ENCODE peak calls at places on chromosomes 2 and 18, in seven cellular contexts. C is naive thymus-derived CD4-positive, alpha-beta T cell; Z is NCI-H345; R is mucosa of gallbladder; E is left cardiac atrium; N is activated CD4-positive, alpha-beta memory T cell treated with anti-CD3 and anti-CD28 coated beads for 36 hours; D is colonic mucosa. J is an unnamed sample.
A peak's percentile ranks its signal among the peaks of the same experiment; 100 is the strongest.

GRCh38 chr2:102187191-102188150 is 648 bp downstream of the IL1RL2 start:
- DNase-seq in C (peak; percentile 29), Z (no peak), R (peak; percentile 28), E (peak; percentile 71), N (peak; percentile 72), D (peak; percentile 60), J (peak; percentile 35)

GRCh38 chr2:40103590-40103989 is 324.5 kb upstream of the THUMPD2 start:
- DNase-seq in C (no peak), Z (no peak), R (no peak), E (no peak), N (no peak), D (no peak), J (no peak)

GRCh38 chr2:176242211-176242610 is 27.0 kb upstream of the MTX2 start:
- DNase-seq in C (no peak), Z (no peak), R (no peak), E (no peak), N (no peak), D (no peak), J (no peak)

GRCh38 chr2:57936216-57936615 is 110.4 kb upstream of the VRK2 start:
- DNase-seq in C (no peak), Z (no peak), R (no peak), E (no peak), N (no peak), D (no peak), J (no peak)

GRCh38 chr2:3307901-3308300 is 69.7 kb downstream of the EIPR1 start:
- DNase-seq in C (no peak), Z (no peak), R (no peak), E (no peak), N (no peak), D (no peak), J (no peak)

GRCh38 chr18:14747513-14748474 is at the start of gene ANKRD30B:
- DNase-seq in C (no peak), Z (no peak), R (no peak), E (no peak), N (no peak), D (no peak), J (peak; percentile 18)

GRCh38 chr2:116510117-116510671 is 1304.3 kb upstream of the DDX18 start:
- DNase-seq in C (no peak), Z (peak; percentile 69), R (no peak), E (no peak), N (no peak), D (no peak), J (no peak)

GRCh38 chr18:24071029-24071428 is 56.5 kb downstream of the TTC39C start:
- DNase-seq in C (no peak), Z (peak; percentile 4), R (no peak), E (no peak), N (no peak), D (no peak), J (no peak)

GRCh38 chr2:23597687-23598086 is 212.7 kb downstream of the KLHL29 start:
- DNase-seq in C (no peak), Z (no peak), R (no peak), E (no peak), N (no peak), D (no peak), J (no peak)

GRCh38 chr18:8469793-8470192 is 139.4 kb upstream of the RAB12 start:
- DNase-seq in C (no peak), Z (no peak), R (no peak), E (no peak), N (no peak), D (no peak), J (no peak)

GRCh38 chr2:204239756-204240155 is 303.2 kb downstream of the ICOS start:
- DNase-seq in C (no peak), Z (peak; percentile 41), R (no peak), E (no peak), N (no peak), D (no peak), J (no peak)

GRCh38 chr2:54880428-54880827 is 157.0 kb downstream of the EML6 start:
- DNase-seq in C (no peak), Z (no peak), R (no peak), E (no peak), N (no peak), D (no peak), J (no peak)

GRCh38 chr2:174176898-174177297 is 71.4 kb downstream of the OLA1 start:
- DNase-seq in C (no peak), Z (peak; percentile 37), R (no peak), E (no peak), N (no peak), D (no peak), J (no peak)

GRCh38 chr2:21317131-21317530 is 193.4 kb downstream of the TDRD15 start:
- DNase-seq in C (no peak), Z (peak; percentile 37), R (peak; percentile 47), E (peak; percentile 59), N (peak; percentile 38), D (peak; percentile 54), J (peak; percentile 70)

GRCh38 chr18:74496508-74497307 is 545 bp downstream of the CNDP2 start:
- DNase-seq in C (peak; percentile 38), Z (peak; percentile 27), R (peak; percentile 44), E (peak; percentile 75), N (peak; percentile 58), D (peak; percentile 72), J (peak; percentile 70)

GRCh38 chr2:151091583-151091982 is 170.1 kb downstream of the RBM43 start:
- DNase-seq in C (no peak), Z (no peak), R (no peak), E (no peak), N (no peak), D (no peak), J (no peak)

GRCh38 chr2:173171924-173172643 is 96.4 kb downstream of the MAP3K20 start:
- DNase-seq in C (no peak), Z (no peak), R (no peak), E (no peak), N (no peak), D (no peak), J (no peak)

GRCh38 chr2:137333386-137333972 is 568.1 kb downstream of the THSD7B start:
- DNase-seq in C (no peak), Z (no peak), R (no peak), E (no peak), N (no peak), D (no peak), J (no peak)

GRCh38 chr2:58107803-58108710 is 61.5 kb downstream of the VRK2 start:
- DNase-seq in C (no peak), Z (no peak), R (no peak), E (no peak), N (no peak), D (no peak), J (no peak)

GRCh38 chr2:238597638-238598528 is 171.2 kb downstream of the ASB1 start:
- DNase-seq in C (no peak), Z (no peak), R (no peak), E (no peak), N (no peak), D (no peak), J (no peak)

GRCh38 chr2:241255542-241256167 is 59.8 kb downstream of the HDLBP start:
- DNase-seq in C (no peak), Z (no peak), R (no peak), E (no peak), N (no peak), D (no peak), J (peak; percentile 48)

GRCh38 chr2:239202836-239203235 is 198.0 kb downstream of the HDAC4 start:
- DNase-seq in C (no peak), Z (no peak), R (no peak), E (no peak), N (no peak), D (no peak), J (peak; percentile 9)

GRCh38 chr18:3248062-3248669 is 565 bp downstream of the MYL12A start:
- DNase-seq in C (peak; percentile 27), Z (no peak), R (peak; percentile 28), E (no peak), N (no peak), D (no peak), J (no peak)

GRCh38 chr2:176638167-176639015 is 369.1 kb downstream of the MTX2 start:
- DNase-seq in C (peak; percentile 28), Z (peak; percentile 79), R (peak; percentile 49), E (peak; percentile 74), N (peak; percentile 65), D (peak; percentile 71), J (peak; percentile 75)

GRCh38 chr2:226692521-226693126 is 107.0 kb downstream of the IRS1 start:
- DNase-seq in C (no peak), Z (no peak), R (no peak), E (no peak), N (no peak), D (no peak), J (no peak)

GRCh38 chr2:161416633-161417427 is 733 bp downstream of the TBR1 start:
- DNase-seq in C (no peak), Z (no peak), R (no peak), E (no peak), N (peak; percentile 18), D (no peak), J (no peak)

GRCh38 chr2:40371525-40372277 is 80.2 kb downstream of the SLC8A1 start:
- DNase-seq in C (no peak), Z (no peak), R (peak; percentile 29), E (peak; percentile 29), N (no peak), D (peak; percentile 23), J (peak; percentile 7)

GRCh38 chr2:60029248-60029883 is 524.1 kb downstream of the BCL11A start:
- DNase-seq in C (no peak), Z (peak; percentile 69), R (no peak), E (no peak), N (no peak), D (no peak), J (no peak)

GRCh38 chr2:181988154-181988924 is 2.7 kb downstream of the PPP1R1C start:
- DNase-seq in C (no peak), Z (no peak), R (no peak), E (no peak), N (no peak), D (no peak), J (no peak)

GRCh38 chr18:50301074-50301473 is 13.6 kb upstream of the CXXC1 start:
- DNase-seq in C (no peak), Z (no peak), R (no peak), E (no peak), N (no peak), D (no peak), J (no peak)

GRCh38 chr2:64876137-64876647 is 113.0 kb upstream of the SLC1A4 start:
- DNase-seq in C (no peak), Z (no peak), R (no peak), E (peak; percentile 62), N (no peak), D (peak; percentile 63), J (no peak)

GRCh38 chr2:44772131-44772530 is 169.4 kb upstream of the SIX3 start:
- DNase-seq in C (no peak), Z (peak; percentile 56), R (no peak), E (no peak), N (no peak), D (peak; percentile 23), J (no peak)

GRCh38 chr2:101473911-101474751 is 781 bp downstream of the RFX8 start:
- DNase-seq in C (peak; percentile 12), Z (peak; percentile 61), R (peak; percentile 27), E (peak; percentile 66), N (peak; percentile 65), D (peak; percentile 27), J (peak; percentile 29)

J was measured in body of pancreas.